ENCODE peak calls at places on chromosomes 12 and 14, in seven cellular contexts. I, V, D, C, M, X and U are unnamed samples.

GRCh38 chr12:3523058-3523457 is 32.1 kb downstream of the PRMT8 start:
- DNase-seq in I (no peak), V (no peak), D (no peak), C (no peak), M (no peak), X (no peak), U (no peak)

GRCh38 chr14:33646692-33647260 is 304.1 kb downstream of the EGLN3 start:
- DNase-seq in I (no peak), V (no peak), D (no peak), C (no peak), M (no peak), X (no peak), U (no peak)

GRCh38 chr12:28065889-28066630 is 93.5 kb upstream of the PTHLH start:
- DNase-seq in I (no peak), V (no peak), D (no peak), C (no peak), M (no peak), X (no peak), U (no peak)

GRCh38 chr12:75611041-75611440 is 99.6 kb upstream of the KRR1 start:
- DNase-seq in I (no peak), V (no peak), D (no peak), C (no peak), M (no peak), X (no peak), U (no peak)

GRCh38 chr12:102174117-102174516 is 23.5 kb downstream of the PMCH start:
- DNase-seq in I (no peak), V (no peak), D (no peak), C (no peak), M (no peak), X (no peak), U (no peak)

GRCh38 chr14:99260652-99261551 is 11.1 kb downstream of the BCL11B start:
- DNase-seq in I (no peak), V (no peak), D (no peak), C (no peak), M (no peak), X (peak; percentile 33), U (no peak)

GRCh38 chr14:31568671-31569070 is 7.5 kb downstream of the NUBPL start:
- DNase-seq in I (no peak), V (no peak), D (no peak), C (no peak), M (no peak), X (no peak), U (no peak)

GRCh38 chr12:114004402-114004801 is 38.3 kb upstream of the RBM19 start:
- DNase-seq in I (no peak), V (no peak), D (no peak), C (no peak), M (no peak), X (no peak), U (no peak)

GRCh38 chr14:99879401-99880295 is 86.4 kb downstream of the EML1 start:
- DNase-seq in I (no peak), V (no peak), D (no peak), C (no peak), M (no peak), X (no peak), U (no peak)

GRCh38 chr14:68367444-68368014 is 425.3 kb downstream of the ZFP36L1 start:
- DNase-seq in I (no peak), V (no peak), D (no peak), C (no peak), M (no peak), X (no peak), U (no peak)

GRCh38 chr14:96894966-96895365 is 97.8 kb downstream of the VRK1 start:
- DNase-seq in I (no peak), V (no peak), D (no peak), C (no peak), M (no peak), X (no peak), U (no peak)

GRCh38 chr14:64741961-64742360 is 37.7 kb downstream of the PLEKHG3 start:
- DNase-seq in I (no peak), V (no peak), D (no peak), C (no peak), M (no peak), X (no peak), U (no peak)

GRCh38 chr14:95220663-95221231 is 63.4 kb upstream of the DICER1 start:
- DNase-seq in I (no peak), V (no peak), D (no peak), C (no peak), M (no peak), X (peak; percentile 20), U (no peak)

GRCh38 chr14:59320771-59321170 is 132.3 kb downstream of the DAAM1 start:
- DNase-seq in I (no peak), V (no peak), D (no peak), C (no peak), M (no peak), X (no peak), U (no peak)

GRCh38 chr14:79665556-79665955 is 545.7 kb downstream of the DIO2 start:
- DNase-seq in I (no peak), V (no peak), D (no peak), C (no peak), M (no peak), X (no peak), U (no peak)

GRCh38 chr14:91303091-91303923 is 58.8 kb upstream of the GPR68 start:
- DNase-seq in I (no peak), V (peak; percentile 71), D (peak; percentile 26), C (no peak), M (peak; percentile 67), X (peak; percentile 97), U (peak; percentile 41)

GRCh38 chr12:18990866-18991265 is 138.7 kb upstream of the PLEKHA5 start:
- DNase-seq in I (no peak), V (no peak), D (no peak), C (no peak), M (peak; percentile 78), X (peak; percentile 31), U (no peak)

GRCh38 chr14:56608682-56609081 is 29.1 kb downstream of the TMEM260 start:
- DNase-seq in I (no peak), V (no peak), D (no peak), C (no peak), M (no peak), X (no peak), U (no peak)

GRCh38 chr12:108461071-108461670 is 53.9 kb upstream of the FICD start:
- DNase-seq in I (no peak), V (no peak), D (no peak), C (no peak), M (no peak), X (no peak), U (no peak)

GRCh38 chr12:124837958-124838803 is 25.5 kb downstream of the SCARB1 start:
- DNase-seq in I (peak; percentile 83), V (peak; percentile 71), D (no peak), C (no peak), M (no peak), X (no peak), U (no peak)

GRCh38 chr12:70603044-70603443 is 34.2 kb downstream of the PTPRB start:
- DNase-seq in I (no peak), V (no peak), D (no peak), C (no peak), M (no peak), X (no peak), U (no peak)

GRCh38 chr14:61570188-61570960 is 124.9 kb upstream of the HIF1A start:
- DNase-seq in I (no peak), V (no peak), D (no peak), C (no peak), M (no peak), X (no peak), U (no peak)

GRCh38 chr14:68084256-68084655 is 264.7 kb downstream of the RAD51B start:
- DNase-seq in I (no peak), V (no peak), D (no peak), C (no peak), M (peak; percentile 13), X (peak; percentile 47), U (no peak)

GRCh38 chr14:104507443-104507842 is 72.1 kb upstream of the C14orf180 start:
- DNase-seq in I (no peak), V (no peak), D (no peak), C (no peak), M (no peak), X (no peak), U (no peak)

GRCh38 chr14:92880351-92880750 is 42.6 kb upstream of the CHGA start:
- DNase-seq in I (no peak), V (no peak), D (no peak), C (no peak), M (no peak), X (no peak), U (no peak)

GRCh38 chr12:44286336-44286735 is 450.5 kb downstream of the TMEM117 start:
- DNase-seq in I (no peak), V (no peak), D (no peak), C (no peak), M (no peak), X (no peak), U (no peak)

GRCh38 chr12:75505706-75506312 is 5.6 kb downstream of the KRR1 start:
- DNase-seq in I (no peak), V (no peak), D (peak; percentile 43), C (no peak), M (peak; percentile 8), X (no peak), U (no peak)

GRCh38 chr12:106226884-106227640 is 20.8 kb downstream of the CKAP4 start:
- DNase-seq in I (no peak), V (peak; percentile 25), D (peak; percentile 70), C (no peak), M (peak; percentile 61), X (peak; percentile 72), U (no peak)

GRCh38 chr12:28704477-28705169 is 444.5 kb upstream of the FAR2 start:
- DNase-seq in I (no peak), V (no peak), D (no peak), C (no peak), M (no peak), X (no peak), U (no peak)

GRCh38 chr12:52005218-52005902 is 1.4 kb upstream of the TAMALIN start:
- DNase-seq in I (no peak), V (no peak), D (no peak), C (no peak), M (no peak), X (no peak), U (no peak)
- H3K4me3 ChIP-seq in I (no peak overlapping the region), V (no peak overlapping the region), D (no peak overlapping the region), C (no peak overlapping the region), M (no peak overlapping the region), X (no peak overlapping the region), U (peak overlapping the region; percentile 74)

GRCh38 chr14:23416801-23417200 is 8.7 kb upstream of the MYH6 start:
- DNase-seq in I (no peak), V (no peak), D (no peak), C (no peak), M (no peak), X (no peak), U (no peak)
- TF ChIP-seq CTCF in I (no peak), V (no peak), D (no peak), C (no peak), M (no peak), X (no peak), U (no peak)

DNA sequence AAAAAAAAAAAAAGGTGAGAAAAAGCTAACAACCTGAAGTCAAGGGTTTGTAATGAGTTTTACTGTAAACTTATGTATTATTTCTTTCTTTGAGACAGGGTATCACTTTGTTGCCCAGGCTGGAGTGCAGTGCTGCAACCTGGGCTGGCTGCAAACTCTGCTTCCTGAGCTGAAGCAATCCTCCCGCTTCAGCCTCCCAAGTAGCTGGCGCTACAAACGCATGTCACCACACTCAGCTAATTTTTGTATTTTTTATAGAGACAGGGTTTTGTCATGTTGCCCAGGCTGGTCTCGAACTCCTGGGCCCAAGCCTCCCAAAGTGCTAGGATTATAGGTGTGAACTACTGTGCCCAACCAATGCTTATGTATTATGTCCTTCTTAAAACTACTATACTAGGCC is 9.2 kb downstream of the ATF7 start:
- DNase-seq in I (no peak), V (no peak), D (no peak), C (no peak), M (no peak), X (no peak), U (no peak)
- H3K4me1 ChIP-seq in I (peaks cover 10% of the 10 kb centered on the region), V (peaks cover 4% of the 10 kb centered on the region), D (no peaks in the 10 kb centered on the region), C (peaks cover 8% of the 10 kb centered on the region), M (no peaks in the 10 kb centered on the region), X (no peaks in the 10 kb centered on the region), U (peaks cover 57% of the 10 kb centered on the region)

GRCh38 chr14:50335989-50336391 is 23.9 kb downstream of the DMAC2L start:
- DNase-seq in I (no peak), V (peak; percentile 44), D (peak; percentile 6), C (no peak), M (no peak), X (peak; percentile 42), U (no peak)
- H3K4me3 ChIP-seq in I (no peak overlapping the region), V (peak overlapping the region; percentile 23), D (no peak overlapping the region), C (peak overlapping the region; percentile 26), M (no peak overlapping the region), X (no peak overlapping the region), U (no peak overlapping the region)